ENCODE peak calls at places on chromosomes 7 and 10, in six cellular contexts. U is fibroblast of mammary gland, S is MV-4-11, M is HT-29, Q is kidney epithelial cell, B is NCI-H1092. X is an unnamed sample.

GRCh38 chr7:28291559-28291958 is 111.0 kb upstream of the JAZF1 start:
- DNase-seq in U (no peak), S (no peak), M (no peak), Q (no peak), B (no peak), X (no peak)

GRCh38 chr7:155660758-155661093 is 16.3 kb downstream of the RBM33 start:
- DNase-seq in U (no peak), S (no peak), M (no peak), Q (no peak), B (no peak), X (no peak)

GRCh38 chr10:35928017-35928619 is 286.0 kb upstream of the FZD8 start:
- DNase-seq in U (no peak), S (no peak), M (no peak), Q (no peak), B (no peak), X (no peak)

GRCh38 chr10:78170026-78170475 is 136.4 kb downstream of the RPS24 start:
- DNase-seq in U (peak; percentile 33), S (no peak), M (no peak), Q (no peak), B (no peak), X (no peak)

GRCh38 chr10:34906021-34906965 is 91.2 kb upstream of the PARD3 start:
- DNase-seq in U (no peak), S (no peak), M (no peak), Q (peak; percentile 71), B (no peak), X (peak; percentile 46)

GRCh38 chr7:43785425-43785824 is 26.9 kb downstream of the BLVRA start:
- DNase-seq in U (peak; percentile 97), S (no peak), M (peak; percentile 19), Q (peak; percentile 75), B (no peak), X (no peak)

GRCh38 chr10:133178357-133179127 is 18.5 kb downstream of the KNDC1 start:
- DNase-seq in U (no peak), S (no peak), M (no peak), Q (no peak), B (no peak), X (no peak)

GRCh38 chr7:8205572-8205971 is 56.4 kb downstream of the ICA1 start:
- DNase-seq in U (peak; percentile 31), S (peak; percentile 3), M (no peak), Q (no peak), B (no peak), X (no peak)

GRCh38 chr7:24665564-24666294 is 91.5 kb downstream of the GSDME start:
- DNase-seq in U (peak; percentile 64), S (peak; percentile 43), M (peak; percentile 79), Q (no peak), B (peak; percentile 46), X (peak; percentile 70)

GRCh38 chr7:55438765-55439525 is 73.8 kb downstream of the LANCL2 start:
- DNase-seq in U (peak; percentile 18), S (no peak), M (peak; percentile 88), Q (no peak), B (peak; percentile 84), X (no peak)

GRCh38 chr7:1663243-1663642 is 6.8 kb upstream of the ELFN1 start:
- DNase-seq in U (no peak), S (no peak), M (no peak), Q (no peak), B (no peak), X (no peak)

GRCh38 chr10:70145666-70146488 is 623 bp downstream of the TYSND1 start:
- DNase-seq in U (peak; percentile 62), S (peak; percentile 68), M (peak; percentile 64), Q (no peak), B (peak; percentile 28), X (peak; percentile 37)

GRCh38 chr7:47180268-47180826 is 401.6 kb downstream of the TNS3 start:
- DNase-seq in U (peak; percentile 69), S (peak; percentile 56), M (peak; percentile 89), Q (no peak), B (peak; percentile 56), X (peak; percentile 87)

GRCh38 chr7:116592445-116592844 is 67.6 kb downstream of the CAV1 start:
- DNase-seq in U (no peak), S (no peak), M (peak; percentile 71), Q (no peak), B (no peak), X (no peak)

GRCh38 chr10:80410122-80410521 is 1.8 kb downstream of the PRXL2A start:
- DNase-seq in U (no peak), S (no peak), M (no peak), Q (no peak), B (no peak), X (no peak)

X was measured in NCI-H1694 treated with DMSO at 0.1 percent for 48 hours.